ENCODE peak calls at places on chromosomes 6 and 20, in seven cellular contexts. P, D, O, H, R, I and X are unnamed samples.

GRCh38 chr6:107046316-107046715 is 18.3 kb downstream of the MTRES1 start:
- DNase-seq in P (no peak), D (no peak), O (no peak), H (no peak), R (no peak), I (no peak), X (no peak)

GRCh38 chr6:157587127-157587729 is 206.2 kb downstream of the ZDHHC14 start:
- DNase-seq in P (no peak), D (no peak), O (no peak), H (no peak), R (no peak), I (no peak), X (no peak)

GRCh38 chr6:14000901-14001300 is 76.1 kb downstream of the RNF182 start:
- DNase-seq in P (no peak), D (no peak), O (no peak), H (no peak), R (no peak), I (no peak), X (no peak)

GRCh38 chr20:64106981-64107735 is at the start of gene NPBWR2:
- DNase-seq in P (no peak), D (no peak), O (peak; percentile 88), H (no peak), R (no peak), I (no peak), X (peak; percentile 25)

GRCh38 chr6:126267621-126268020 is 72.3 kb upstream of the CENPW start:
- DNase-seq in P (no peak), D (no peak), O (no peak), H (no peak), R (no peak), I (no peak), X (no peak)

GRCh38 chr20:61660559-61660958 is 405.1 kb downstream of the TAF4 start:
- DNase-seq in P (no peak), D (no peak), O (peak; percentile 47), H (no peak), R (no peak), I (no peak), X (peak; percentile 10)

GRCh38 chr6:49030621-49031020 is 432.4 kb downstream of the MMUT start:
- DNase-seq in P (no peak), D (no peak), O (no peak), H (no peak), R (peak; percentile 15), I (no peak), X (no peak)

GRCh38 chr6:17212541-17213371 is 68.4 kb upstream of the RBM24 start:
- DNase-seq in P (no peak), D (no peak), O (no peak), H (no peak), R (no peak), I (no peak), X (peak; percentile 64)

GRCh38 chr20:45336530-45337366 is 11.5 kb downstream of the SDC4 start:
- DNase-seq in P (no peak), D (no peak), O (no peak), H (no peak), R (peak; percentile 90), I (no peak), X (no peak)

GRCh38 chr20:48098099-48098498 is 312.8 kb upstream of the SULF2 start:
- DNase-seq in P (no peak), D (no peak), O (no peak), H (no peak), R (no peak), I (no peak), X (no peak)

GRCh38 chr6:148470606-148471299 is 128.1 kb downstream of the SASH1 start:
- DNase-seq in P (no peak), D (no peak), O (no peak), H (no peak), R (no peak), I (no peak), X (no peak)

GRCh38 chr20:47300071-47300470 is 56.4 kb downstream of the ZMYND8 start:
- DNase-seq in P (no peak), D (no peak), O (no peak), H (no peak), R (no peak), I (no peak), X (no peak)

GRCh38 chr6:20693466-20694063 is 159.3 kb downstream of the CDKAL1 start:
- DNase-seq in P (peak; percentile 35), D (peak; percentile 8), O (no peak), H (no peak), R (peak; percentile 33), I (no peak), X (no peak)

GRCh38 chr6:112039431-112039770 is 14.5 kb upstream of the CCN6 start:
- DNase-seq in P (no peak), D (no peak), O (no peak), H (no peak), R (no peak), I (no peak), X (no peak)

GRCh38 chr20:25750765-25751696 is 54.4 kb upstream of the ZNF337 start:
- DNase-seq in P (no peak), D (peak; percentile 67), O (peak; percentile 84), H (peak; percentile 7), R (no peak), I (peak; percentile 50), X (peak; percentile 68)

GRCh38 chr6:155125916-155126315 is 130.8 kb downstream of the TIAM2 start:
- DNase-seq in P (no peak), D (no peak), O (no peak), H (no peak), R (peak; percentile 81), I (no peak), X (no peak)

GRCh38 chr20:14477125-14477524 is 139.7 kb upstream of the FLRT3 start:
- DNase-seq in P (peak; percentile 23), D (no peak), O (no peak), H (no peak), R (peak; percentile 24), I (no peak), X (no peak)

GRCh38 chr6:169508452-169508851 is 193.4 kb downstream of the WDR27 start:
- DNase-seq in P (no peak), D (no peak), O (no peak), H (no peak), R (no peak), I (no peak), X (no peak)

GRCh38 chr6:164014716-164015484 is 600.4 kb downstream of the QKI start:
- DNase-seq in P (no peak), D (no peak), O (peak; percentile 51), H (no peak), R (no peak), I (no peak), X (peak; percentile 49)

GRCh38 chr6:54060286-54060685 is 51.0 kb upstream of the MLIP start:
- DNase-seq in P (no peak), D (no peak), O (no peak), H (no peak), R (no peak), I (no peak), X (no peak)

GRCh38 chr6:7725412-7725811 is 487 bp upstream of the BMP6 start:
- DNase-seq in P (no peak), D (no peak), O (no peak), H (no peak), R (no peak), I (no peak), X (peak; percentile 31)

GRCh38 chr6:73308712-73309533 is 45.2 kb downstream of the DPPA5 start:
- DNase-seq in P (no peak), D (peak; percentile 13), O (peak; percentile 74), H (no peak), R (no peak), I (no peak), X (no peak)

GRCh38 chr6:168884646-168885086 is 369.0 kb downstream of the THBS2 start:
- DNase-seq in P (peak; percentile 40), D (peak; percentile 44), O (peak; percentile 99), H (no peak), R (no peak), I (peak; percentile 61), X (peak; percentile 88)

GRCh38 chr6:116118608-116119007 is 7.3 kb downstream of the COL10A1 start:
- DNase-seq in P (peak; percentile 42), D (no peak), O (no peak), H (no peak), R (peak; percentile 32), I (no peak), X (no peak)

GRCh38 chr20:53994088-53994487 is 76.3 kb downstream of the BCAS1 start:
- DNase-seq in P (no peak), D (no peak), O (no peak), H (no peak), R (no peak), I (no peak), X (no peak)

GRCh38 chr20:45842169-45842812 is 8.7 kb downstream of the SNX21 start:
- DNase-seq in P (no peak), D (no peak), O (no peak), H (no peak), R (peak; percentile 87), I (no peak), X (no peak)

GRCh38 chr20:5024982-5025381 is 23.7 kb upstream of the SLC23A2 start:
- DNase-seq in P (no peak), D (no peak), O (no peak), H (no peak), R (no peak), I (no peak), X (no peak)

GRCh38 chr6:18080544-18080943 is 41.9 kb downstream of the NHLRC1 start:
- DNase-seq in P (no peak), D (no peak), O (no peak), H (no peak), R (no peak), I (no peak), X (no peak)

GRCh38 chr20:38307371-38308046 is 3.6 kb downstream of the BPI start:
- DNase-seq in P (peak; percentile 39), D (no peak), O (no peak), H (no peak), R (no peak), I (no peak), X (no peak)

GRCh38 chr6:82066196-82066595 is 181.3 kb downstream of the IBTK start:
- DNase-seq in P (no peak), D (no peak), O (no peak), H (no peak), R (no peak), I (no peak), X (no peak)

GRCh38 chr6:41338654-41339053 is 3.2 kb downstream of the NCR2 start:
- DNase-seq in P (no peak), D (no peak), O (no peak), H (no peak), R (no peak), I (no peak), X (no peak)

GRCh38 chr20:23235173-23236027 is 115.2 kb upstream of the NXT1 start:
- DNase-seq in P (peak; percentile 68), D (peak; percentile 40), O (peak; percentile 81), H (peak; percentile 38), R (no peak), I (no peak), X (peak; percentile 82)

GRCh38 chr6:27161946-27162603 is 85.4 kb upstream of the PRSS16 start:
- DNase-seq in P (peak; percentile 69), D (peak; percentile 62), O (no peak), H (no peak), R (no peak), I (no peak), X (no peak)

GRCh38 chr6:7086488-7086887 is 21.3 kb upstream of the RREB1 start:
- DNase-seq in P (peak; percentile 19), D (no peak), O (no peak), H (no peak), R (no peak), I (peak; percentile 5), X (peak; percentile 41)

GRCh38 chr6:13696226-13696625 is 15.4 kb downstream of the RANBP9 start:
- DNase-seq in P (no peak), D (no peak), O (no peak), H (no peak), R (peak; percentile 57), I (no peak), X (no peak)